ENCODE peak calls at places on chromosome 21, in five cellular contexts. P is right lobe of liver, F is erythroblast, U is GM12878, Q is ovary. V is an unnamed sample.

GRCh38 chr21:39118061-39118460 is 65.2 kb downstream of the PSMG1 start:
- DNase-seq in P (no peak), F (no peak), U (no peak), Q (no peak), V (no peak)

GRCh38 chr21:31557421-31557955 is 102.0 kb upstream of the SOD1 start:
- DNase-seq in P (no peak), F (no peak), U (no peak), Q (no peak), V (no peak)

GRCh38 chr21:43646550-43647260 is 12.6 kb downstream of the HSF2BP start:
- DNase-seq in P (peak; percentile 90), F (peak; percentile 86), U (no peak), Q (peak; percentile 92), V (peak; percentile 95)

GRCh38 chr21:22044431-22044830 is 1046.2 kb downstream of the NCAM2 start:
- DNase-seq in P (no peak), F (no peak), U (no peak), Q (no peak), V (no peak)

GRCh38 chr21:17576080-17576835 is 36.4 kb downstream of the BTG3 start:
- DNase-seq in P (no peak), F (no peak), U (no peak), Q (no peak), V (no peak)

GRCh38 chr21:44994016-44994365 is 54.2 kb downstream of the SLX9 start:
- DNase-seq in P (no peak), F (no peak), U (no peak), Q (no peak), V (peak; percentile 91)

GRCh38 chr21:38628426-38628825 is 130.1 kb upstream of the ERG start:
- DNase-seq in P (no peak), F (no peak), U (no peak), Q (no peak), V (no peak)

GRCh38 chr21:32132911-32133310 is 145.9 kb downstream of the MIS18A start:
- DNase-seq in P (no peak), F (no peak), U (no peak), Q (no peak), V (no peak)

GRCh38 chr21:42626171-42626570 is 27.2 kb upstream of the PDE9A start:
- DNase-seq in P (no peak), F (no peak), U (no peak), Q (no peak), V (peak; percentile 32)

GRCh38 chr21:43300496-43301423 is 126.2 kb downstream of the SIK1 start:
- DNase-seq in P (peak; percentile 19), F (no peak), U (no peak), Q (no peak), V (no peak)

GRCh38 chr21:36396971-36397370 is 11.8 kb downstream of the CHAF1B start:
- DNase-seq in P (no peak), F (no peak), U (no peak), Q (no peak), V (peak; percentile 63)

GRCh38 chr21:35940074-35940927 is 120.0 kb downstream of the SETD4 start:
- DNase-seq in P (peak; percentile 22), F (peak; percentile 61), U (no peak), Q (peak; percentile 41), V (no peak)

GRCh38 chr21:44428281-44428942 is 26.9 kb upstream of the LRRC3 start:
- DNase-seq in P (peak; percentile 65), F (peak; percentile 66), U (no peak), Q (no peak), V (peak; percentile 55)

GRCh38 chr21:31576428-31576827 is 83.1 kb upstream of the SOD1 start:
- DNase-seq in P (no peak), F (no peak), U (no peak), Q (no peak), V (no peak)

GRCh38 chr21:26007911-26008579 is 162.5 kb downstream of the APP start:
- DNase-seq in P (no peak), F (no peak), U (no peak), Q (no peak), V (no peak)

GRCh38 chr21:14766241-14766640 is 220.1 kb upstream of the SAMSN1 start:
- DNase-seq in P (no peak), F (peak; percentile 24), U (no peak), Q (no peak), V (no peak)

GRCh38 chr21:36344931-36345330 is 24.9 kb downstream of the MORC3 start:
- DNase-seq in P (no peak), F (no peak), U (no peak), Q (no peak), V (no peak)

GRCh38 chr21:25126564-25126963 is 480.7 kb downstream of the MRPL39 start:
- DNase-seq in P (no peak), F (no peak), U (no peak), Q (no peak), V (no peak)

GRCh38 chr21:42616366-42617340 is 36.8 kb upstream of the PDE9A start:
- DNase-seq in P (no peak), F (no peak), U (no peak), Q (no peak), V (peak; percentile 55)

GRCh38 chr21:39384674-39385298 is 35.9 kb upstream of the HMGN1 start:
- DNase-seq in P (no peak), F (no peak), U (no peak), Q (no peak), V (no peak)

GRCh38 chr21:43373387-43374227 is 53.3 kb downstream of the SIK1 start:
- DNase-seq in P (peak; percentile 14), F (no peak), U (no peak), Q (no peak), V (no peak)

GRCh38 chr21:31520506-31521163 is 138.9 kb upstream of the SOD1 start:
- DNase-seq in P (no peak), F (no peak), U (no peak), Q (no peak), V (no peak)

GRCh38 chr21:15441060-15441493 is 288.7 kb upstream of the USP25 start:
- DNase-seq in P (no peak), F (no peak), U (no peak), Q (no peak), V (no peak)

GRCh38 chr21:41613421-41613998 is 105.6 kb upstream of the TMPRSS2 start:
- DNase-seq in P (no peak), F (no peak), U (no peak), Q (no peak), V (no peak)

GRCh38 chr21:41611441-41611840 is 103.5 kb upstream of the TMPRSS2 start:
- DNase-seq in P (no peak), F (no peak), U (no peak), Q (no peak), V (peak; percentile 25)

GRCh38 chr21:41612674-41613250 is 104.8 kb upstream of the TMPRSS2 start:
- DNase-seq in P (peak; percentile 41), F (peak; percentile 15), U (no peak), Q (peak; percentile 75), V (peak; percentile 91)

GRCh38 chr21:41611966-41612606 is 104.1 kb upstream of the TMPRSS2 start:
- DNase-seq in P (no peak), F (no peak), U (no peak), Q (no peak), V (no peak)

GRCh38 chr21:41610042-41610839 is 102.3 kb upstream of the TMPRSS2 start:
- DNase-seq in P (peak; percentile 75), F (peak; percentile 33), U (no peak), Q (peak; percentile 36), V (no peak)
- TF ChIP-seq POLR2A in P (no peak), F (no peak), U (no peak), Q (no peak), V (no peak)

GRCh38 chr21:41428847-41429246 is 2.8 kb downstream of the MX1 start:
- DNase-seq in P (no peak), F (no peak), U (no peak), Q (no peak), V (no peak)
- TF ChIP-seq POLR2A in P (no peak), F (no peak), U (peak; percentile 44), Q (no peak), V (no peak)

GRCh38 chr21:28856588-28857250 is 136.0 kb downstream of the LTN1 start:
- DNase-seq in P (no peak), F (no peak), U (no peak), Q (no peak), V (no peak)
- TF ChIP-seq POLR2A in P (no peak), F (no peak), U (no peak), Q (no peak), V (no peak)

GRCh38 chr21:37429356-37429755 is 62.8 kb downstream of the DYRK1A start:
- DNase-seq in P (no peak), F (no peak), U (no peak), Q (no peak), V (no peak)
- TF ChIP-seq POLR2A in P (no peak), F (no peak), U (no peak), Q (no peak), V (no peak)

GRCh38 chr21:46099476-46099875 is 1.6 kb downstream of the COL6A2 start:
- DNase-seq in P (peak; percentile 21), F (no peak), U (no peak), Q (peak; percentile 56), V (peak; percentile 78)
- TF ChIP-seq POLR2A in P (no peak), F (no peak), U (no peak), Q (no peak), V (no peak)

GRCh38 chr21:16457498-16457897 is 727.7 kb downstream of the USP25 start:
- DNase-seq in P (no peak), F (no peak), U (no peak), Q (no peak), V (no peak)
- TF ChIP-seq POLR2A in P (no peak), F (no peak), U (no peak), Q (no peak), V (no peak)

GRCh38 chr21:41419921-41420862 is 5.8 kb upstream of the MX1 start:
- DNase-seq in P (peak; percentile 83), F (peak; percentile 42), U (peak; percentile 39), Q (peak; percentile 88), V (peak; percentile 91)
- TF ChIP-seq POLR2A in P (peak; percentile 57), F (no peak), U (peak; percentile 49), Q (no peak), V (no peak)

GRCh38 chr21:33324311-33325221 is at the start of gene IFNAR1:
- DNase-seq in P (peak; percentile 99), F (peak; percentile 99), U (peak; percentile 91), Q (peak; percentile 99), V (peak; percentile 99)
- TF ChIP-seq POLR2A in P (peak; percentile 89), F (peak; percentile 92), U (peak; percentile 93), Q (peak; percentile 73), V (peak; percentile 74)

DNA sequence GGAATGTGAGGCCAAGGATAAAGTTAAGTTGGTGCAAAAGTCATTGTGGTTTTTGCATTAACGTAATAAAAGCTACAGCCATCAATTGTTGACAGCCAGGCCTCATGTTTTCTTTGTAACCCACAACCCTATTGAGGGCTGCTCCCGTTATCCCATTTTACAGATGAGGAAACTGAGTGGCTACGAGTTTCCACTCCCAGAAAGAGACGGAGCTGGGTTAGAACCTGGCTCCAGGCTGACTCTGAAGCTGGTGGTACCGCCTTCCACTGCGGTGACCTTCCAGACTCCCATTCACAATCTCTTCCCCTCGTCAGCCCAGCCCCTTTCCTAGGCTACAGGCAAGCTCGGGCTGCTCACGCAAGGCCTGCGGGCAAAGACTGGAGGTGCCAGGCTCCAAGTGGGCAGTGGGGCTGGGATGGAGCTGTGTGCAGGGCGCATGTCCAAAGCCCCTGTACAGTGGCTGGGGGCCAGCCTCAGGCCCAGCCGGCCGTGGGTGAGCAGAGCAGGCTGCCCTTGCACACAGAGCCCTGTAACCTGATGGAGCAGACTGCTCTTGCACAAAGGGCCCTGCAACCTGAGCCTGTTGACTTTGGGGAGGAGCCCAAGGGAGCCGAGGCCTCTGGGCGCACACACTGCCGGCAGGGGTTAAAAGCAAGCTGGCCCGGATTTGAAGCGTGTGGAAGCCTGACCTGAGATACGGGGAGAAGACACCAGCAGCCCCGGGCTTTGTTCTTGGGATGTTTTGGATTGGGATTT is 97.4 kb upstream of the TMPRSS2 start:
- DNase-seq in P (peak; percentile 37), F (no peak), U (no peak), Q (no peak), V (no peak)
- TF ChIP-seq POLR2A in P (no peak), F (no peak), U (no peak), Q (no peak), V (no peak)

GRCh38 chr21:34885125-34885524 is 164.0 kb downstream of the RUNX1 start:
- DNase-seq in P (no peak), F (peak; percentile 72), U (no peak), Q (no peak), V (no peak)
- TF ChIP-seq POLR2A in P (no peak), F (no peak), U (no peak), Q (no peak), V (no peak)